ENCODE peak calls at places on chromosomes 6 and 20, in eight cellular contexts. One of them, this sample, is unnamed.

GRCh38 chr20:32763202-32763999 is 1.2 kb downstream of the DNMT3B start:
- DNase-seq in mesothelial cell of epicardium: no peak
- DNase-seq in M059J: no peak
- DNase-seq in stimulated activated CD4-positive, alpha-beta T cell treated with anti-CD3 and anti-CD28 coated beads, Interleukin-4, amount 100 ng/mL, for 24 hours: no peak
- DNase-seq in anterior cingulate cortex: no peak
- DNase-seq in heart left ventricle: no peak
- DNase-seq in fibroblast of the aortic adventitia: no peak
- DNase-seq in effector memory CD8-positive, alpha-beta T cell: no peak
- DNase-seq in this sample: no peak

GRCh38 chr6:170271771-170272314 is 19.0 kb downstream of the DLL1 start:
- DNase-seq in mesothelial cell of epicardium: no peak
- DNase-seq in M059J: no peak
- DNase-seq in stimulated activated CD4-positive, alpha-beta T cell treated with anti-CD3 and anti-CD28 coated beads, Interleukin-4, amount 100 ng/mL, for 24 hours: peak
- DNase-seq in anterior cingulate cortex: no peak
- DNase-seq in heart left ventricle: no peak
- DNase-seq in fibroblast of the aortic adventitia: no peak
- DNase-seq in effector memory CD8-positive, alpha-beta T cell: peak
- DNase-seq in this sample: peak

GRCh38 chr20:1467355-1468116 is 887 bp upstream of the NSFL1C start:
- DNase-seq in mesothelial cell of epicardium: no peak
- DNase-seq in M059J: peak
- DNase-seq in stimulated activated CD4-positive, alpha-beta T cell treated with anti-CD3 and anti-CD28 coated beads, Interleukin-4, amount 100 ng/mL, for 24 hours: no peak
- DNase-seq in anterior cingulate cortex: no peak
- DNase-seq in heart left ventricle: no peak
- DNase-seq in fibroblast of the aortic adventitia: no peak
- DNase-seq in effector memory CD8-positive, alpha-beta T cell: no peak
- DNase-seq in this sample: no peak

GRCh38 chr20:37801921-37802320 is 101.0 kb upstream of the VSTM2L start:
- DNase-seq in mesothelial cell of epicardium: no peak
- DNase-seq in M059J: no peak
- DNase-seq in stimulated activated CD4-positive, alpha-beta T cell treated with anti-CD3 and anti-CD28 coated beads, Interleukin-4, amount 100 ng/mL, for 24 hours: no peak
- DNase-seq in anterior cingulate cortex: no peak
- DNase-seq in heart left ventricle: no peak
- DNase-seq in fibroblast of the aortic adventitia: peak
- DNase-seq in effector memory CD8-positive, alpha-beta T cell: no peak
- DNase-seq in this sample: no peak

GRCh38 chr6:12911387-12911960 is 194.9 kb downstream of the PHACTR1 start:
- DNase-seq in mesothelial cell of epicardium: no peak
- DNase-seq in M059J: peak
- DNase-seq in stimulated activated CD4-positive, alpha-beta T cell treated with anti-CD3 and anti-CD28 coated beads, Interleukin-4, amount 100 ng/mL, for 24 hours: no peak
- DNase-seq in anterior cingulate cortex: no peak
- DNase-seq in heart left ventricle: no peak
- DNase-seq in fibroblast of the aortic adventitia: peak
- DNase-seq in effector memory CD8-positive, alpha-beta T cell: no peak
- DNase-seq in this sample: no peak

GRCh38 chr20:64039293-64040160 is 3.5 kb downstream of the C20orf204 start:
- DNase-seq in mesothelial cell of epicardium: no peak
- DNase-seq in M059J: no peak
- DNase-seq in stimulated activated CD4-positive, alpha-beta T cell treated with anti-CD3 and anti-CD28 coated beads, Interleukin-4, amount 100 ng/mL, for 24 hours: no peak
- DNase-seq in anterior cingulate cortex: no peak
- DNase-seq in heart left ventricle: no peak
- DNase-seq in fibroblast of the aortic adventitia: no peak
- DNase-seq in effector memory CD8-positive, alpha-beta T cell: no peak
- DNase-seq in this sample: no peak

GRCh38 chr6:141153563-141153962 is 979.2 kb upstream of the GJE1 start:
- DNase-seq in mesothelial cell of epicardium: no peak
- DNase-seq in M059J: no peak
- DNase-seq in stimulated activated CD4-positive, alpha-beta T cell treated with anti-CD3 and anti-CD28 coated beads, Interleukin-4, amount 100 ng/mL, for 24 hours: peak
- DNase-seq in anterior cingulate cortex: no peak
- DNase-seq in heart left ventricle: no peak
- DNase-seq in fibroblast of the aortic adventitia: no peak
- DNase-seq in effector memory CD8-positive, alpha-beta T cell: no peak
- DNase-seq in this sample: peak

GRCh38 chr6:123588546-123588895 is 48.2 kb downstream of the TRDN start:
- DNase-seq in mesothelial cell of epicardium: no peak
- DNase-seq in M059J: no peak
- DNase-seq in stimulated activated CD4-positive, alpha-beta T cell treated with anti-CD3 and anti-CD28 coated beads, Interleukin-4, amount 100 ng/mL, for 24 hours: no peak
- DNase-seq in anterior cingulate cortex: no peak
- DNase-seq in heart left ventricle: no peak
- DNase-seq in fibroblast of the aortic adventitia: no peak
- DNase-seq in effector memory CD8-positive, alpha-beta T cell: no peak
- DNase-seq in this sample: no peak

GRCh38 chr6:118377711-118378414 is 170.2 kb upstream of the PLN start:
- DNase-seq in mesothelial cell of epicardium: no peak
- DNase-seq in M059J: no peak
- DNase-seq in stimulated activated CD4-positive, alpha-beta T cell treated with anti-CD3 and anti-CD28 coated beads, Interleukin-4, amount 100 ng/mL, for 24 hours: no peak
- DNase-seq in anterior cingulate cortex: no peak
- DNase-seq in heart left ventricle: peak
- DNase-seq in fibroblast of the aortic adventitia: no peak
- DNase-seq in effector memory CD8-positive, alpha-beta T cell: no peak
- DNase-seq in this sample: no peak

GRCh38 chr20:19903168-19903676 is 113.9 kb upstream of the NAA20 start:
- DNase-seq in mesothelial cell of epicardium: no peak
- DNase-seq in M059J: peak
- DNase-seq in stimulated activated CD4-positive, alpha-beta T cell treated with anti-CD3 and anti-CD28 coated beads, Interleukin-4, amount 100 ng/mL, for 24 hours: no peak
- DNase-seq in anterior cingulate cortex: no peak
- DNase-seq in heart left ventricle: peak
- DNase-seq in fibroblast of the aortic adventitia: no peak
- DNase-seq in effector memory CD8-positive, alpha-beta T cell: no peak
- DNase-seq in this sample: no peak

GRCh38 chr6:89079611-89080213 is 839 bp upstream of the PNRC1 start:
- DNase-seq in mesothelial cell of epicardium: no peak
- DNase-seq in M059J: peak
- DNase-seq in stimulated activated CD4-positive, alpha-beta T cell treated with anti-CD3 and anti-CD28 coated beads, Interleukin-4, amount 100 ng/mL, for 24 hours: peak
- DNase-seq in anterior cingulate cortex: no peak
- DNase-seq in heart left ventricle: peak
- DNase-seq in fibroblast of the aortic adventitia: peak
- DNase-seq in effector memory CD8-positive, alpha-beta T cell: peak
- DNase-seq in this sample: peak

GRCh38 chr6:168039849-168040248 is 39.2 kb downstream of the FRMD1 start:
- DNase-seq in mesothelial cell of epicardium: no peak
- DNase-seq in M059J: no peak
- DNase-seq in stimulated activated CD4-positive, alpha-beta T cell treated with anti-CD3 and anti-CD28 coated beads, Interleukin-4, amount 100 ng/mL, for 24 hours: no peak
- DNase-seq in anterior cingulate cortex: no peak
- DNase-seq in heart left ventricle: no peak
- DNase-seq in fibroblast of the aortic adventitia: no peak
- DNase-seq in effector memory CD8-positive, alpha-beta T cell: no peak
- DNase-seq in this sample: no peak

GRCh38 chr6:16711551-16712249 is 49.6 kb downstream of the ATXN1 start:
- DNase-seq in mesothelial cell of epicardium: no peak
- DNase-seq in M059J: peak
- DNase-seq in stimulated activated CD4-positive, alpha-beta T cell treated with anti-CD3 and anti-CD28 coated beads, Interleukin-4, amount 100 ng/mL, for 24 hours: peak
- DNase-seq in anterior cingulate cortex: no peak
- DNase-seq in heart left ventricle: no peak
- DNase-seq in fibroblast of the aortic adventitia: no peak
- DNase-seq in effector memory CD8-positive, alpha-beta T cell: peak
- DNase-seq in this sample: peak

GRCh38 chr20:40991181-40991889 is 37.3 kb upstream of the TOP1 start:
- DNase-seq in mesothelial cell of epicardium: peak
- DNase-seq in M059J: peak
- DNase-seq in stimulated activated CD4-positive, alpha-beta T cell treated with anti-CD3 and anti-CD28 coated beads, Interleukin-4, amount 100 ng/mL, for 24 hours: peak
- DNase-seq in anterior cingulate cortex: no peak
- DNase-seq in heart left ventricle: no peak
- DNase-seq in fibroblast of the aortic adventitia: no peak
- DNase-seq in effector memory CD8-positive, alpha-beta T cell: no peak
- DNase-seq in this sample: no peak

GRCh38 chr6:26251354-26252081 is 113.5 kb upstream of the BTN3A2 start:
- DNase-seq in mesothelial cell of epicardium: peak
- DNase-seq in M059J: peak
- DNase-seq in stimulated activated CD4-positive, alpha-beta T cell treated with anti-CD3 and anti-CD28 coated beads, Interleukin-4, amount 100 ng/mL, for 24 hours: peak
- DNase-seq in anterior cingulate cortex: no peak
- DNase-seq in heart left ventricle: no peak
- DNase-seq in fibroblast of the aortic adventitia: peak
- DNase-seq in effector memory CD8-positive, alpha-beta T cell: peak
- DNase-seq in this sample: peak

GRCh38 chr6:166644631-166645030 is 17.6 kb upstream of the RPS6KA2 start:
- DNase-seq in mesothelial cell of epicardium: no peak
- DNase-seq in M059J: no peak
- DNase-seq in stimulated activated CD4-positive, alpha-beta T cell treated with anti-CD3 and anti-CD28 coated beads, Interleukin-4, amount 100 ng/mL, for 24 hours: no peak
- DNase-seq in anterior cingulate cortex: no peak
- DNase-seq in heart left ventricle: no peak
- DNase-seq in fibroblast of the aortic adventitia: no peak
- DNase-seq in effector memory CD8-positive, alpha-beta T cell: no peak
- DNase-seq in this sample: no peak

GRCh38 chr6:144845181-144845580 is 560.0 kb downstream of the UTRN start:
- DNase-seq in mesothelial cell of epicardium: no peak
- DNase-seq in M059J: no peak
- DNase-seq in stimulated activated CD4-positive, alpha-beta T cell treated with anti-CD3 and anti-CD28 coated beads, Interleukin-4, amount 100 ng/mL, for 24 hours: no peak
- DNase-seq in anterior cingulate cortex: no peak
- DNase-seq in heart left ventricle: no peak
- DNase-seq in fibroblast of the aortic adventitia: peak
- DNase-seq in effector memory CD8-positive, alpha-beta T cell: no peak
- DNase-seq in this sample: no peak

GRCh38 chr20:58712823-58713731 is 20.5 kb downstream of the NPEPL1 start:
- DNase-seq in mesothelial cell of epicardium: peak
- DNase-seq in M059J: no peak
- DNase-seq in stimulated activated CD4-positive, alpha-beta T cell treated with anti-CD3 and anti-CD28 coated beads, Interleukin-4, amount 100 ng/mL, for 24 hours: peak
- DNase-seq in anterior cingulate cortex: no peak
- DNase-seq in heart left ventricle: no peak
- DNase-seq in fibroblast of the aortic adventitia: no peak
- DNase-seq in effector memory CD8-positive, alpha-beta T cell: no peak
- DNase-seq in this sample: no peak

GRCh38 chr20:33515569-33516216 is 25.8 kb downstream of the CBFA2T2 start:
- DNase-seq in mesothelial cell of epicardium: no peak
- DNase-seq in M059J: no peak
- DNase-seq in stimulated activated CD4-positive, alpha-beta T cell treated with anti-CD3 and anti-CD28 coated beads, Interleukin-4, amount 100 ng/mL, for 24 hours: no peak
- DNase-seq in anterior cingulate cortex: no peak
- DNase-seq in heart left ventricle: no peak
- DNase-seq in fibroblast of the aortic adventitia: no peak
- DNase-seq in effector memory CD8-positive, alpha-beta T cell: no peak
- DNase-seq in this sample: no peak

GRCh38 chr20:227439-228105 is 514 bp downstream of the DEFB129 start:
- DNase-seq in mesothelial cell of epicardium: no peak
- DNase-seq in M059J: no peak
- DNase-seq in stimulated activated CD4-positive, alpha-beta T cell treated with anti-CD3 and anti-CD28 coated beads, Interleukin-4, amount 100 ng/mL, for 24 hours: no peak
- DNase-seq in anterior cingulate cortex: no peak
- DNase-seq in heart left ventricle: no peak
- DNase-seq in fibroblast of the aortic adventitia: no peak
- DNase-seq in effector memory CD8-positive, alpha-beta T cell: no peak
- DNase-seq in this sample: no peak

GRCh38 chr6:107185570-107185969 is 70.3 kb upstream of the BEND3 start:
- DNase-seq in mesothelial cell of epicardium: no peak
- DNase-seq in M059J: peak
- DNase-seq in stimulated activated CD4-positive, alpha-beta T cell treated with anti-CD3 and anti-CD28 coated beads, Interleukin-4, amount 100 ng/mL, for 24 hours: no peak
- DNase-seq in anterior cingulate cortex: peak
- DNase-seq in heart left ventricle: no peak
- DNase-seq in fibroblast of the aortic adventitia: peak
- DNase-seq in effector memory CD8-positive, alpha-beta T cell: no peak
- DNase-seq in this sample: no peak